ENCODE peak calls at places on chromosomes 2 and 18, in four cellular contexts. V is HL-60, M is GM12878, B is K562. W is an unnamed sample.

GRCh38 chr2:192030289-192030688 is 164.4 kb downstream of the TMEFF2 start:
- DNase-seq in V (no peak), M (no peak), B (no peak), W (no peak)

GRCh38 chr2:212640428-212640827 is 101.8 kb upstream of the ERBB4 start:
- DNase-seq in V (no peak), M (no peak), B (no peak), W (no peak)

GRCh38 chr2:176488446-176488845 is 219.2 kb downstream of the MTX2 start:
- DNase-seq in V (no peak), M (no peak), B (no peak), W (no peak)

GRCh38 chr2:98917031-98917459 is 19.0 kb downstream of the CRACDL start:
- DNase-seq in V (no peak), M (no peak), B (no peak), W (no peak)

GRCh38 chr2:169609264-169609663 is 25.1 kb downstream of the PPIG start:
- DNase-seq in V (peak), M (no peak), B (no peak), W (no peak)

GRCh38 chr2:48548871-48549270 is 18.9 kb downstream of the STON1 start:
- DNase-seq in V (no peak), M (no peak), B (no peak), W (no peak)

GRCh38 chr2:83795777-83796176 is 663.3 kb downstream of the SUCLG1 start:
- DNase-seq in V (no peak), M (no peak), B (no peak), W (no peak)

GRCh38 chr18:63831080-63831788 is 56.0 kb downstream of the SERPINB7 start:
- DNase-seq in V (peak), M (no peak), B (no peak), W (no peak)

GRCh38 chr2:37262510-37262909 is 31.1 kb downstream of the NDUFAF7 start:
- DNase-seq in V (no peak), M (no peak), B (no peak), W (no peak)

GRCh38 chr2:199819746-199820145 is 31.2 kb downstream of the FTCDNL1 start:
- DNase-seq in V (no peak), M (no peak), B (no peak), W (no peak)

GRCh38 chr2:39531220-39531777 is 94.2 kb upstream of the MAP4K3 start:
- DNase-seq in V (no peak), M (no peak), B (no peak), W (no peak)

GRCh38 chr2:43158259-43158880 is 68.0 kb downstream of the ZFP36L2 start:
- DNase-seq in V (peak), M (no peak), B (no peak), W (no peak)

GRCh38 chr2:186645999-186646398 is 47.9 kb upstream of the FAM171B start:
- DNase-seq in V (no peak), M (no peak), B (no peak), W (no peak)

GRCh38 chr18:79791141-79791972 is 6.4 kb upstream of the KCNG2 start:
- DNase-seq in V (peak), M (no peak), B (no peak), W (no peak)

GRCh38 chr2:38146302-38146916 is 70.5 kb upstream of the CYP1B1 start:
- DNase-seq in V (peak), M (peak), B (peak), W (no peak)

GRCh38 chr2:166439078-166439477 is 55.0 kb downstream of the SCN7A start:
- DNase-seq in V (no peak), M (no peak), B (no peak), W (no peak)

GRCh38 chr18:49621851-49622351 is 60.0 kb downstream of the LIPG start:
- DNase-seq in V (no peak), M (no peak), B (no peak), W (no peak)

GRCh38 chr2:66437055-66437454 is 2.1 kb downstream of the MEIS1 start:
- DNase-seq in V (no peak), M (no peak), B (no peak), W (no peak)

GRCh38 chr18:48409591-48410094 is 460 bp upstream of the ZBTB7C start:
- DNase-seq in V (no peak), M (no peak), B (no peak), W (no peak)

GRCh38 chr2:230907361-230908093 is 17.5 kb downstream of the GPR55 start:
- DNase-seq in V (no peak), M (no peak), B (peak), W (no peak)

GRCh38 chr2:222722327-222722946 is 51.0 kb downstream of the MOGAT1 start:
- DNase-seq in V (no peak), M (peak), B (no peak), W (no peak)

GRCh38 chr2:74019516-74019915 is 34.8 kb downstream of the TET3 start:
- DNase-seq in V (no peak), M (no peak), B (no peak), W (no peak)

GRCh38 chr2:46519265-46519664 is 39.9 kb downstream of the TMEM247 start:
- DNase-seq in V (no peak), M (no peak), B (no peak), W (no peak)

GRCh38 chr2:58032016-58032750 is 14.4 kb upstream of the VRK2 start:
- DNase-seq in V (peak), M (no peak), B (no peak), W (no peak)

GRCh38 chr2:155965415-155966070 is 367.0 kb downstream of the NR4A2 start:
- DNase-seq in V (no peak), M (no peak), B (peak), W (no peak)

DNA sequence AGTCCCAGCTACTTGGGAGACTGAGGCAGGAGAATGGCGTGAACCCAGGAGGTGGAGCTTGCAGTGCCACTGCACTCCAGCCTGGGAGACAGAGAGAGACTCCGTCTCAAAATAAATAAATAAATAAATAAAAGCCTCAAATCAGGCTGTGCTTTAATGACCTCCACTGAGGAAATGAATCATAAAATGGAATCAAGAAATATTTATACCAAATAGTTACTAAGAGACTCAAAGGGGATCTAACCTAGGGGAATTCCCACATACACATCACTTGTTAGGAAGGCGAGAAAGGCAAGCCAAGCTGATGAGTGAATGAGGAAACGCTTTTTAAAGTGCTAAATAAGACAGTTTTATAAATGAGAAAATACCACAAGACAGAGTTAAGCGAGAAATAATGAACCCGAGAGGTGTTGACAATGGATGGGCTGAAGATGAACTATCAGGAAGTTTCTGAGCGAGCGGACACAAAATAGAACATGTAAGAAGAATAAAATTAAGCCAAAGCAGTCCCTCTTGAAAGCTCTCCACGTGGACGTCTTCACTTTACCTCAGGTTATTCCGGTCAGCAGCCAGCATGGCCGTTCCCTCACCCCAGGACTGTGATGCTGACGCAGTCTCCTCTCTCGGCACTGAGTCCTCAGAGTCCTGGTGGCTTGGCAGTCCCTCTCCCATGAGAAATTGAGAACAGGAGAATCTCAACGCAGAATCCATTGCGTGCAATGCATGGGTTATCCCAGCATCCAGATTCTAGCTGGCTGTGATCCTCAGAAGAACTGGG is 22.4 kb downstream of the PXDN start:
- DNase-seq in V (no peak), M (no peak), B (no peak), W (no peak)
- TF ChIP-seq SPI1 in V (no peak), M (no peak), B (no peak), W (no peak)

GRCh38 chr2:127591221-127591923 is 54.6 kb upstream of the GPR17 start:
- DNase-seq in V (peak), M (no peak), B (peak), W (peak)
- TF ChIP-seq SPI1 in V (no peak), M (no peak), B (no peak), W (no peak)

GRCh38 chr2:113073325-113073834 is 5.6 kb downstream of the IL1F10 start:
- DNase-seq in V (no peak), M (no peak), B (no peak), W (no peak)
- TF ChIP-seq SPI1 in V (no peak), M (no peak), B (no peak), W (no peak)

DNA sequence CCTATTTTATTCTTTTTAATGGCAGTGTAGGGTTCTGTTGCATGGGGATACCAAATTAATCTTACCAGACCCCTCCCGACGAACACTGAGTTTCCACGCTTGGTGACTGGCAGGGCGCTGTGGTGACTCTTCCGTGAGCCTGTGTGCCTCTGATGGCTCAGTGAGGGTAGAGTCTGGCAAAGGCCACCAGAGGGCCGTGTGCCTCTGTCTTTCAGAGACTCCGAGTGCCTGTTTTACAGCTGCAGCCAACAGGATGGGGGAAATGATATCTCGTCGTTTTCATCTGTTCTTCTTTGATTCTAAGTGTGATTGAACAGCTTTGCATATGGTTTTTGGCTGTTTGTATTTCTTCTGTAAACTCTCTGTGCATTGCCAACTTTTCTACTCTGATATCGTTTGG is 99.8 kb downstream of the ZNF236 start:
- DNase-seq in V (peak), M (peak), B (peak), W (peak)
- TF ChIP-seq SPI1 in V (no peak), M (no peak), B (no peak), W (no peak)

GRCh38 chr18:13726972-13727331 is 479 bp downstream of the RNMT start:
- DNase-seq in V (no peak), M (no peak), B (peak), W (peak)
- TF ChIP-seq SPI1 in V (no peak), M (no peak), B (no peak), W (no peak)

GRCh38 chr2:224875153-224875552 is 159.0 kb upstream of the CCDC195 start:
- DNase-seq in V (no peak), M (no peak), B (no peak), W (no peak)
- TF ChIP-seq SPI1 in V (no peak), M (no peak), B (no peak), W (no peak)

W was measured in GM12891.